ENCODE peak calls at places on chromosomes 4 and X, in four cellular contexts. V, I, R and W are unnamed samples.

GRCh38 chrX:129701624-129702069 is 37.1 kb upstream of the XPNPEP2 start:
- DNase-seq in V (no peak), I (no peak), R (peak; percentile 78), W (no peak)

GRCh38 chr4:169305651-169306050 is 34.9 kb upstream of the SH3RF1 start:
- DNase-seq in V (no peak), I (no peak), R (no peak), W (no peak)

GRCh38 chr4:173505924-173506779 is 23.9 kb downstream of the HAND2 start:
- DNase-seq in V (peak; percentile 75), I (peak; percentile 69), R (peak; percentile 54), W (peak; percentile 76)

GRCh38 chr4:152909901-152910300 is 26.2 kb upstream of the FHDC1 start:
- DNase-seq in V (no peak), I (no peak), R (no peak), W (no peak)

GRCh38 chr4:169361741-169362140 is 91.0 kb upstream of the SH3RF1 start:
- DNase-seq in V (no peak), I (no peak), R (no peak), W (no peak)

GRCh38 chrX:140725500-140725899 is 15.9 kb downstream of the LINC00632 start:
- DNase-seq in V (no peak), I (no peak), R (no peak), W (no peak)

GRCh38 chr4:51870441-51871188 is 27.7 kb downstream of the DCUN1D4 start:
- DNase-seq in V (no peak), I (no peak), R (no peak), W (no peak)

GRCh38 chrX:54807524-54808108 is at the start of gene MAGED2:
- DNase-seq in V (peak; percentile 38), I (peak; percentile 18), R (peak; percentile 5), W (peak; percentile 26)

GRCh38 chr4:176193126-176193525 is 2.3 kb downstream of the SPATA4 start:
- DNase-seq in V (no peak), I (no peak), R (no peak), W (no peak)

GRCh38 chr4:146132445-146132844 is 43.1 kb upstream of the LSM6 start:
- DNase-seq in V (no peak), I (no peak), R (no peak), W (no peak)

GRCh38 chrX:40005290-40006011 is 92.3 kb downstream of the BCOR start:
- DNase-seq in V (no peak), I (no peak), R (no peak), W (no peak)

GRCh38 chr4:52841707-52842456 is 20.2 kb upstream of the RASL11B start:
- DNase-seq in V (no peak), I (no peak), R (no peak), W (no peak)

GRCh38 chr4:189436207-189436606 is 504.5 kb upstream of the FRG1 start:
- DNase-seq in V (no peak), I (no peak), R (no peak), W (no peak)

GRCh38 chrX:115589419-115589818 is 28.4 kb downstream of the PLS3 start:
- DNase-seq in V (no peak), I (no peak), R (no peak), W (no peak)